ENCODE peak calls at places on chromosomes 1 and 21, in five cellular contexts. One of them, this sample, is unnamed.

GRCh38 chr1:235567812-235568444 is 63.7 kb upstream of the B3GALNT2 start:
- DNase-seq in K562: no peak
- DNase-seq in A172: no peak
- DNase-seq in T follicular helper cell: no peak
- DNase-seq in stimulated activated CD4-positive, alpha-beta T cell treated with anti-CD3 and anti-CD28 coated beads, Interleukin-4, amount 100 ng/mL, for 48 hours: no peak
- DNase-seq in this sample: no peak

GRCh38 chr21:43031121-43031624 is 44.5 kb downstream of the CBS start:
- DNase-seq in A172: no peak
- DNase-seq in stimulated activated CD4-positive, alpha-beta T cell treated with anti-CD3 and anti-CD28 coated beads, Interleukin-4, amount 100 ng/mL, for 48 hours: no peak
- DNase-seq in K562: no peak
- DNase-seq in T follicular helper cell: no peak
- DNase-seq in this sample: no peak

GRCh38 chr1:19735419-19736127 is 64.1 kb downstream of the TMCO4 start:
- DNase-seq in K562: no peak
- DNase-seq in stimulated activated CD4-positive, alpha-beta T cell treated with anti-CD3 and anti-CD28 coated beads, Interleukin-4, amount 100 ng/mL, for 48 hours: no peak
- DNase-seq in T follicular helper cell: no peak
- DNase-seq in A172: peak; percentile 89
- DNase-seq in this sample: peak; percentile 20

GRCh38 chr1:38047603-38048146 is 1.1 kb upstream of the POU3F1 start:
- DNase-seq in K562: no peak
- DNase-seq in stimulated activated CD4-positive, alpha-beta T cell treated with anti-CD3 and anti-CD28 coated beads, Interleukin-4, amount 100 ng/mL, for 48 hours: no peak
- DNase-seq in T follicular helper cell: no peak
- DNase-seq in A172: no peak
- DNase-seq in this sample: no peak

GRCh38 chr21:32474179-32475059 is 61.9 kb downstream of the EVA1C start:
- DNase-seq in K562: no peak
- DNase-seq in stimulated activated CD4-positive, alpha-beta T cell treated with anti-CD3 and anti-CD28 coated beads, Interleukin-4, amount 100 ng/mL, for 48 hours: no peak
- DNase-seq in A172: no peak
- DNase-seq in T follicular helper cell: no peak
- DNase-seq in this sample: no peak

GRCh38 chr1:75812065-75812464 is 15.4 kb downstream of the MSH4 start:
- DNase-seq in K562: no peak
- DNase-seq in A172: no peak
- DNase-seq in T follicular helper cell: no peak
- DNase-seq in stimulated activated CD4-positive, alpha-beta T cell treated with anti-CD3 and anti-CD28 coated beads, Interleukin-4, amount 100 ng/mL, for 48 hours: no peak
- DNase-seq in this sample: no peak

GRCh38 chr1:154730251-154730650 is 122.3 kb upstream of the ADAR start:
- DNase-seq in A172: peak; percentile 76
- DNase-seq in T follicular helper cell: no peak
- DNase-seq in stimulated activated CD4-positive, alpha-beta T cell treated with anti-CD3 and anti-CD28 coated beads, Interleukin-4, amount 100 ng/mL, for 48 hours: no peak
- DNase-seq in K562: no peak
- DNase-seq in this sample: peak; percentile 96

GRCh38 chr1:234388094-234388493 is 14.8 kb downstream of the COA6 start:
- DNase-seq in T follicular helper cell: no peak
- DNase-seq in K562: no peak
- DNase-seq in A172: no peak
- DNase-seq in stimulated activated CD4-positive, alpha-beta T cell treated with anti-CD3 and anti-CD28 coated beads, Interleukin-4, amount 100 ng/mL, for 48 hours: no peak
- DNase-seq in this sample: no peak

GRCh38 chr1:203661572-203661971 is 34.9 kb downstream of the ATP2B4 start:
- DNase-seq in T follicular helper cell: no peak
- DNase-seq in K562: no peak
- DNase-seq in stimulated activated CD4-positive, alpha-beta T cell treated with anti-CD3 and anti-CD28 coated beads, Interleukin-4, amount 100 ng/mL, for 48 hours: no peak
- DNase-seq in A172: peak; percentile 65
- DNase-seq in this sample: no peak

GRCh38 chr21:17513214-17514123 is 626 bp downstream of the CXADR start:
- DNase-seq in T follicular helper cell: no peak
- DNase-seq in K562: no peak
- DNase-seq in stimulated activated CD4-positive, alpha-beta T cell treated with anti-CD3 and anti-CD28 coated beads, Interleukin-4, amount 100 ng/mL, for 48 hours: no peak
- DNase-seq in A172: peak; percentile 27
- DNase-seq in this sample: peak; percentile 37

GRCh38 chr1:18618546-18619466 is 11.8 kb upstream of the PAX7 start:
- DNase-seq in A172: peak; percentile 88
- DNase-seq in stimulated activated CD4-positive, alpha-beta T cell treated with anti-CD3 and anti-CD28 coated beads, Interleukin-4, amount 100 ng/mL, for 48 hours: no peak
- DNase-seq in T follicular helper cell: no peak
- DNase-seq in K562: no peak
- DNase-seq in this sample: no peak

GRCh38 chr1:61109910-61110309 is 27.5 kb downstream of the NFIA start:
- DNase-seq in T follicular helper cell: no peak
- DNase-seq in K562: no peak
- DNase-seq in stimulated activated CD4-positive, alpha-beta T cell treated with anti-CD3 and anti-CD28 coated beads, Interleukin-4, amount 100 ng/mL, for 48 hours: no peak
- DNase-seq in A172: no peak
- DNase-seq in this sample: no peak

GRCh38 chr1:51842255-51842654 is 36.3 kb downstream of the NRDC start:
- DNase-seq in T follicular helper cell: no peak
- DNase-seq in A172: no peak
- DNase-seq in K562: no peak
- DNase-seq in stimulated activated CD4-positive, alpha-beta T cell treated with anti-CD3 and anti-CD28 coated beads, Interleukin-4, amount 100 ng/mL, for 48 hours: no peak
- DNase-seq in this sample: peak; percentile 56

GRCh38 chr1:153880962-153881361 is 41.8 kb downstream of the GATAD2B start:
- DNase-seq in stimulated activated CD4-positive, alpha-beta T cell treated with anti-CD3 and anti-CD28 coated beads, Interleukin-4, amount 100 ng/mL, for 48 hours: peak; percentile 16
- DNase-seq in K562: peak; percentile 71
- DNase-seq in A172: peak; percentile 82
- DNase-seq in T follicular helper cell: peak; percentile 2
- DNase-seq in this sample: peak; percentile 100

GRCh38 chr1:107829083-107829771 is 135.8 kb downstream of the VAV3 start:
- DNase-seq in stimulated activated CD4-positive, alpha-beta T cell treated with anti-CD3 and anti-CD28 coated beads, Interleukin-4, amount 100 ng/mL, for 48 hours: no peak
- DNase-seq in T follicular helper cell: no peak
- DNase-seq in A172: peak; percentile 16
- DNase-seq in K562: no peak
- DNase-seq in this sample: no peak

GRCh38 chr1:38589036-38589435 is 270.5 kb downstream of the RRAGC start:
- DNase-seq in T follicular helper cell: no peak
- DNase-seq in K562: no peak
- DNase-seq in A172: peak; percentile 1
- DNase-seq in stimulated activated CD4-positive, alpha-beta T cell treated with anti-CD3 and anti-CD28 coated beads, Interleukin-4, amount 100 ng/mL, for 48 hours: no peak
- DNase-seq in this sample: no peak

GRCh38 chr1:42518894-42519293 is 55.8 kb downstream of the CCDC30 start:
- DNase-seq in K562: no peak
- DNase-seq in A172: no peak
- DNase-seq in stimulated activated CD4-positive, alpha-beta T cell treated with anti-CD3 and anti-CD28 coated beads, Interleukin-4, amount 100 ng/mL, for 48 hours: no peak
- DNase-seq in T follicular helper cell: no peak
- DNase-seq in this sample: no peak

GRCh38 chr1:81506691-81507090 is 294.0 kb upstream of the ADGRL2 start:
- DNase-seq in A172: no peak
- DNase-seq in stimulated activated CD4-positive, alpha-beta T cell treated with anti-CD3 and anti-CD28 coated beads, Interleukin-4, amount 100 ng/mL, for 48 hours: no peak
- DNase-seq in T follicular helper cell: no peak
- DNase-seq in K562: no peak
- DNase-seq in this sample: no peak

GRCh38 chr1:196355206-196355786 is 252.9 kb downstream of the KCNT2 start:
- DNase-seq in K562: peak; percentile 11
- DNase-seq in A172: peak; percentile 21
- DNase-seq in stimulated activated CD4-positive, alpha-beta T cell treated with anti-CD3 and anti-CD28 coated beads, Interleukin-4, amount 100 ng/mL, for 48 hours: no peak
- DNase-seq in T follicular helper cell: no peak
- DNase-seq in this sample: peak; percentile 12

GRCh38 chr1:65207317-65207716 is 59.3 kb downstream of the AK4 start:
- DNase-seq in A172: no peak
- DNase-seq in T follicular helper cell: no peak
- DNase-seq in stimulated activated CD4-positive, alpha-beta T cell treated with anti-CD3 and anti-CD28 coated beads, Interleukin-4, amount 100 ng/mL, for 48 hours: no peak
- DNase-seq in K562: no peak
- DNase-seq in this sample: no peak

GRCh38 chr1:67713071-67713806 is 28.2 kb downstream of the GADD45A start:
- DNase-seq in stimulated activated CD4-positive, alpha-beta T cell treated with anti-CD3 and anti-CD28 coated beads, Interleukin-4, amount 100 ng/mL, for 48 hours: no peak
- DNase-seq in A172: peak; percentile 91
- DNase-seq in T follicular helper cell: no peak
- DNase-seq in K562: peak; percentile 81
- DNase-seq in this sample: peak; percentile 93

GRCh38 chr1:220544901-220545303 is 17.0 kb downstream of the MARK1 start:
- DNase-seq in A172: no peak
- DNase-seq in K562: peak; percentile 26
- DNase-seq in T follicular helper cell: no peak
- DNase-seq in stimulated activated CD4-positive, alpha-beta T cell treated with anti-CD3 and anti-CD28 coated beads, Interleukin-4, amount 100 ng/mL, for 48 hours: no peak
- DNase-seq in this sample: no peak

GRCh38 chr1:76254165-76255043 is 179.9 kb downstream of the ST6GALNAC3 start:
- DNase-seq in A172: peak; percentile 51
- DNase-seq in stimulated activated CD4-positive, alpha-beta T cell treated with anti-CD3 and anti-CD28 coated beads, Interleukin-4, amount 100 ng/mL, for 48 hours: no peak
- DNase-seq in K562: no peak
- DNase-seq in T follicular helper cell: no peak
- DNase-seq in this sample: peak; percentile 26

GRCh38 chr1:20552728-20553571 is 577 bp downstream of the FAM43B start:
- DNase-seq in T follicular helper cell: no peak
- DNase-seq in A172: no peak
- DNase-seq in stimulated activated CD4-positive, alpha-beta T cell treated with anti-CD3 and anti-CD28 coated beads, Interleukin-4, amount 100 ng/mL, for 48 hours: no peak
- DNase-seq in K562: no peak
- DNase-seq in this sample: peak; percentile 14

GRCh38 chr1:185808675-185809074 is 74.5 kb downstream of the HMCN1 start:
- DNase-seq in T follicular helper cell: no peak
- DNase-seq in stimulated activated CD4-positive, alpha-beta T cell treated with anti-CD3 and anti-CD28 coated beads, Interleukin-4, amount 100 ng/mL, for 48 hours: no peak
- DNase-seq in A172: no peak
- DNase-seq in K562: no peak
- DNase-seq in this sample: no peak

GRCh38 chr1:22143065-22143514 is at the start of gene WNT4:
- DNase-seq in A172: peak; percentile 7
- DNase-seq in stimulated activated CD4-positive, alpha-beta T cell treated with anti-CD3 and anti-CD28 coated beads, Interleukin-4, amount 100 ng/mL, for 48 hours: no peak
- DNase-seq in T follicular helper cell: no peak
- DNase-seq in K562: peak; percentile 27
- DNase-seq in this sample: no peak

GRCh38 chr1:86708923-86709322 is 4.5 kb downstream of the SH3GLB1 start:
- DNase-seq in stimulated activated CD4-positive, alpha-beta T cell treated with anti-CD3 and anti-CD28 coated beads, Interleukin-4, amount 100 ng/mL, for 48 hours: no peak
- DNase-seq in K562: no peak
- DNase-seq in T follicular helper cell: no peak
- DNase-seq in A172: no peak
- DNase-seq in this sample: no peak

GRCh38 chr1:119286587-119287181 is 81.9 kb upstream of the HAO2 start:
- DNase-seq in stimulated activated CD4-positive, alpha-beta T cell treated with anti-CD3 and anti-CD28 coated beads, Interleukin-4, amount 100 ng/mL, for 48 hours: peak; percentile 7
- DNase-seq in T follicular helper cell: no peak
- DNase-seq in K562: peak; percentile 66
- DNase-seq in A172: peak; percentile 13
- DNase-seq in this sample: peak; percentile 39

GRCh38 chr1:234866007-234866866 is 256.3 kb upstream of the IRF2BP2 start:
- DNase-seq in stimulated activated CD4-positive, alpha-beta T cell treated with anti-CD3 and anti-CD28 coated beads, Interleukin-4, amount 100 ng/mL, for 48 hours: no peak
- DNase-seq in A172: peak; percentile 98
- DNase-seq in K562: peak; percentile 98
- DNase-seq in T follicular helper cell: no peak
- DNase-seq in this sample: no peak

GRCh38 chr1:236292425-236292824 is 10.7 kb upstream of the ERO1B start:
- DNase-seq in T follicular helper cell: no peak
- DNase-seq in A172: no peak
- DNase-seq in K562: no peak
- DNase-seq in stimulated activated CD4-positive, alpha-beta T cell treated with anti-CD3 and anti-CD28 coated beads, Interleukin-4, amount 100 ng/mL, for 48 hours: no peak
- DNase-seq in this sample: no peak

GRCh38 chr1:12617901-12618660 is at the start of gene DHRS3:
- DNase-seq in T follicular helper cell: peak; percentile 56
- DNase-seq in stimulated activated CD4-positive, alpha-beta T cell treated with anti-CD3 and anti-CD28 coated beads, Interleukin-4, amount 100 ng/mL, for 48 hours: peak; percentile 50
- DNase-seq in A172: no peak
- DNase-seq in K562: peak; percentile 93
- DNase-seq in this sample: peak; percentile 53

GRCh38 chr1:234604726-234605492 is 5.1 kb downstream of the IRF2BP2 start:
- DNase-seq in K562: peak; percentile 69
- DNase-seq in T follicular helper cell: no peak
- DNase-seq in A172: no peak
- DNase-seq in stimulated activated CD4-positive, alpha-beta T cell treated with anti-CD3 and anti-CD28 coated beads, Interleukin-4, amount 100 ng/mL, for 48 hours: no peak
- DNase-seq in this sample: no peak

GRCh38 chr1:234601217-234602017 is 8.6 kb downstream of the IRF2BP2 start:
- DNase-seq in T follicular helper cell: peak; percentile 25
- DNase-seq in K562: peak; percentile 88
- DNase-seq in stimulated activated CD4-positive, alpha-beta T cell treated with anti-CD3 and anti-CD28 coated beads, Interleukin-4, amount 100 ng/mL, for 48 hours: no peak
- DNase-seq in A172: peak; percentile 53
- DNase-seq in this sample: no peak

GRCh38 chr1:85544689-85545203 is 35.8 kb upstream of the CCN1 start:
- DNase-seq in K562: no peak
- DNase-seq in stimulated activated CD4-positive, alpha-beta T cell treated with anti-CD3 and anti-CD28 coated beads, Interleukin-4, amount 100 ng/mL, for 48 hours: no peak
- DNase-seq in T follicular helper cell: no peak
- DNase-seq in A172: peak; percentile 38
- DNase-seq in this sample: no peak

GRCh38 chr21:42609806-42610205 is 43.6 kb upstream of the PDE9A start:
- DNase-seq in stimulated activated CD4-positive, alpha-beta T cell treated with anti-CD3 and anti-CD28 coated beads, Interleukin-4, amount 100 ng/mL, for 48 hours: peak; percentile 38
- DNase-seq in K562: no peak
- DNase-seq in T follicular helper cell: no peak
- DNase-seq in A172: peak; percentile 18
- DNase-seq in this sample: no peak

GRCh38 chr1:156382561-156382960 is 13.6 kb downstream of the RHBG start:
- DNase-seq in T follicular helper cell: no peak
- DNase-seq in stimulated activated CD4-positive, alpha-beta T cell treated with anti-CD3 and anti-CD28 coated beads, Interleukin-4, amount 100 ng/mL, for 48 hours: no peak
- DNase-seq in K562: no peak
- DNase-seq in A172: no peak
- DNase-seq in this sample: no peak

GRCh38 chr1:84847253-84848247 is 45.5 kb downstream of the LPAR3 start:
- DNase-seq in A172: peak; percentile 85
- DNase-seq in stimulated activated CD4-positive, alpha-beta T cell treated with anti-CD3 and anti-CD28 coated beads, Interleukin-4, amount 100 ng/mL, for 48 hours: peak; percentile 3
- DNase-seq in K562: peak; percentile 3
- DNase-seq in T follicular helper cell: no peak
- DNase-seq in this sample: peak; percentile 98

GRCh38 chr1:40439247-40439646 is 11.0 kb upstream of the ZFP69B start:
- DNase-seq in A172: no peak
- DNase-seq in T follicular helper cell: no peak
- DNase-seq in K562: no peak
- DNase-seq in stimulated activated CD4-positive, alpha-beta T cell treated with anti-CD3 and anti-CD28 coated beads, Interleukin-4, amount 100 ng/mL, for 48 hours: no peak
- DNase-seq in this sample: no peak

GRCh38 chr1:162107911-162108310 is 38.4 kb downstream of the NOS1AP start:
- DNase-seq in A172: no peak
- DNase-seq in stimulated activated CD4-positive, alpha-beta T cell treated with anti-CD3 and anti-CD28 coated beads, Interleukin-4, amount 100 ng/mL, for 48 hours: no peak
- DNase-seq in K562: no peak
- DNase-seq in T follicular helper cell: no peak
- DNase-seq in this sample: no peak